ENCODE peak calls at places on chromosomes 11 and 22, in six cellular contexts. One of them, this sample, is unnamed.

GRCh38 chr11:34149786-34150185 is 44.4 kb downstream of the NAT10 start:
- DNase-seq in cardiac muscle cell: peak; percentile 29
- DNase-seq in posterior cingulate gyrus: no peak
- DNase-seq in DMS 273 treated with DMSO at 0.1 percent for 48 hours: no peak
- DNase-seq in HEK293T: peak; percentile 26
- DNase-seq in foreskin melanocyte: no peak
- DNase-seq in this sample: no peak

GRCh38 chr11:65435981-65436411 is 13.4 kb downstream of the NEAT1 start:
- DNase-seq in foreskin melanocyte: no peak
- DNase-seq in posterior cingulate gyrus: no peak
- DNase-seq in cardiac muscle cell: peak; percentile 35
- DNase-seq in DMS 273 treated with DMSO at 0.1 percent for 48 hours: no peak
- DNase-seq in HEK293T: no peak
- DNase-seq in this sample: no peak

GRCh38 chr11:78615724-78616123 is 41.1 kb upstream of the NARS2 start:
- DNase-seq in cardiac muscle cell: no peak
- DNase-seq in DMS 273 treated with DMSO at 0.1 percent for 48 hours: no peak
- DNase-seq in HEK293T: no peak
- DNase-seq in posterior cingulate gyrus: no peak
- DNase-seq in foreskin melanocyte: no peak
- DNase-seq in this sample: no peak

GRCh38 chr11:84398017-84398626 is 1112.0 kb upstream of the CCDC90B start:
- DNase-seq in HEK293T: peak; percentile 6
- DNase-seq in cardiac muscle cell: peak; percentile 51
- DNase-seq in foreskin melanocyte: no peak
- DNase-seq in DMS 273 treated with DMSO at 0.1 percent for 48 hours: no peak
- DNase-seq in posterior cingulate gyrus: no peak
- DNase-seq in this sample: no peak

GRCh38 chr11:72338741-72339140 is 94.8 kb upstream of the PHOX2A start:
- DNase-seq in DMS 273 treated with DMSO at 0.1 percent for 48 hours: no peak
- DNase-seq in HEK293T: no peak
- DNase-seq in foreskin melanocyte: no peak
- DNase-seq in posterior cingulate gyrus: no peak
- DNase-seq in cardiac muscle cell: no peak
- DNase-seq in this sample: no peak

GRCh38 chr22:48182896-48183805 is 1420.7 kb downstream of the TBC1D22A start:
- DNase-seq in HEK293T: no peak
- DNase-seq in DMS 273 treated with DMSO at 0.1 percent for 48 hours: no peak
- DNase-seq in foreskin melanocyte: no peak
- DNase-seq in posterior cingulate gyrus: no peak
- DNase-seq in cardiac muscle cell: no peak
- DNase-seq in this sample: no peak

GRCh38 chr11:1478011-1478410 is 8.6 kb downstream of the MOB2 start:
- DNase-seq in foreskin melanocyte: no peak
- DNase-seq in HEK293T: no peak
- DNase-seq in posterior cingulate gyrus: peak; percentile 19
- DNase-seq in DMS 273 treated with DMSO at 0.1 percent for 48 hours: no peak
- DNase-seq in cardiac muscle cell: no peak
- DNase-seq in this sample: no peak

GRCh38 chr22:50671641-50672040 is 982 bp upstream of the SHANK3 start:
- DNase-seq in cardiac muscle cell: no peak
- DNase-seq in DMS 273 treated with DMSO at 0.1 percent for 48 hours: no peak
- DNase-seq in HEK293T: peak; percentile 6
- DNase-seq in posterior cingulate gyrus: peak; percentile 62
- DNase-seq in foreskin melanocyte: no peak
- DNase-seq in this sample: peak; percentile 63

GRCh38 chr11:75577198-75577597 is 15.1 kb downstream of the SERPINH1 start:
- DNase-seq in posterior cingulate gyrus: no peak
- DNase-seq in HEK293T: peak; percentile 79
- DNase-seq in DMS 273 treated with DMSO at 0.1 percent for 48 hours: no peak
- DNase-seq in cardiac muscle cell: no peak
- DNase-seq in foreskin melanocyte: no peak
- DNase-seq in this sample: no peak

GRCh38 chr22:50035976-50036375 is 22.1 kb downstream of the TTLL8 start:
- DNase-seq in cardiac muscle cell: no peak
- DNase-seq in DMS 273 treated with DMSO at 0.1 percent for 48 hours: no peak
- DNase-seq in HEK293T: no peak
- DNase-seq in foreskin melanocyte: no peak
- DNase-seq in posterior cingulate gyrus: no peak
- DNase-seq in this sample: no peak

GRCh38 chr22:31268281-31268680 is 24.0 kb downstream of the PIK3IP1 start:
- DNase-seq in HEK293T: no peak
- DNase-seq in posterior cingulate gyrus: no peak
- DNase-seq in foreskin melanocyte: no peak
- DNase-seq in DMS 273 treated with DMSO at 0.1 percent for 48 hours: no peak
- DNase-seq in cardiac muscle cell: no peak
- DNase-seq in this sample: no peak

GRCh38 chr22:45246060-45246985 is 5.6 kb upstream of the KIAA0930 start:
- DNase-seq in cardiac muscle cell: peak; percentile 87
- DNase-seq in foreskin melanocyte: peak; percentile 46
- DNase-seq in HEK293T: no peak
- DNase-seq in posterior cingulate gyrus: no peak
- DNase-seq in DMS 273 treated with DMSO at 0.1 percent for 48 hours: no peak
- DNase-seq in this sample: no peak

GRCh38 chr11:108994887-108995286 is 330.0 kb downstream of the DDX10 start:
- DNase-seq in posterior cingulate gyrus: no peak
- DNase-seq in foreskin melanocyte: no peak
- DNase-seq in HEK293T: no peak
- DNase-seq in cardiac muscle cell: no peak
- DNase-seq in DMS 273 treated with DMSO at 0.1 percent for 48 hours: no peak
- DNase-seq in this sample: no peak

GRCh38 chr22:27667121-27667843 is 134.3 kb downstream of the MN1 start:
- DNase-seq in DMS 273 treated with DMSO at 0.1 percent for 48 hours: no peak
- DNase-seq in HEK293T: peak; percentile 39
- DNase-seq in foreskin melanocyte: no peak
- DNase-seq in cardiac muscle cell: peak; percentile 42
- DNase-seq in posterior cingulate gyrus: no peak
- DNase-seq in this sample: no peak

GRCh38 chr22:42889290-42889689 is 32.2 kb upstream of the ARFGAP3 start:
- DNase-seq in DMS 273 treated with DMSO at 0.1 percent for 48 hours: no peak
- DNase-seq in posterior cingulate gyrus: no peak
- DNase-seq in HEK293T: no peak
- DNase-seq in foreskin melanocyte: peak; percentile 74
- DNase-seq in cardiac muscle cell: no peak
- DNase-seq in this sample: no peak

GRCh38 chr22:45240137-45240809 is 421 bp downstream of the KIAA0930 start:
- DNase-seq in foreskin melanocyte: no peak
- DNase-seq in cardiac muscle cell: peak; percentile 41
- DNase-seq in HEK293T: peak; percentile 59
- DNase-seq in posterior cingulate gyrus: no peak
- DNase-seq in DMS 273 treated with DMSO at 0.1 percent for 48 hours: no peak
- DNase-seq in this sample: no peak

GRCh38 chr11:112097734-112098528 is 11.3 kb downstream of the SDHD start:
- DNase-seq in DMS 273 treated with DMSO at 0.1 percent for 48 hours: no peak
- DNase-seq in HEK293T: no peak
- DNase-seq in foreskin melanocyte: no peak
- DNase-seq in posterior cingulate gyrus: no peak
- DNase-seq in cardiac muscle cell: no peak
- DNase-seq in this sample: no peak

GRCh38 chr11:61666684-61667297 is 13.4 kb upstream of the DAGLA start:
- DNase-seq in foreskin melanocyte: no peak
- DNase-seq in HEK293T: no peak
- DNase-seq in cardiac muscle cell: no peak
- DNase-seq in posterior cingulate gyrus: no peak
- DNase-seq in DMS 273 treated with DMSO at 0.1 percent for 48 hours: no peak
- DNase-seq in this sample: no peak

GRCh38 chr11:130383363-130384168 is 44.8 kb downstream of the ADAMTS8 start:
- DNase-seq in HEK293T: no peak
- DNase-seq in DMS 273 treated with DMSO at 0.1 percent for 48 hours: no peak
- DNase-seq in foreskin melanocyte: no peak
- DNase-seq in posterior cingulate gyrus: no peak
- DNase-seq in cardiac muscle cell: peak; percentile 80
- DNase-seq in this sample: no peak

GRCh38 chr22:19721486-19722172 is 1.7 kb upstream of the GP1BB start:
- DNase-seq in DMS 273 treated with DMSO at 0.1 percent for 48 hours: no peak
- DNase-seq in posterior cingulate gyrus: no peak
- DNase-seq in HEK293T: no peak
- DNase-seq in cardiac muscle cell: no peak
- DNase-seq in foreskin melanocyte: no peak
- DNase-seq in this sample: no peak

GRCh38 chr11:22192289-22192641 is 620 bp upstream of the ANO5 start:
- DNase-seq in posterior cingulate gyrus: no peak
- DNase-seq in cardiac muscle cell: no peak
- DNase-seq in foreskin melanocyte: peak; percentile 18
- DNase-seq in DMS 273 treated with DMSO at 0.1 percent for 48 hours: peak; percentile 1
- DNase-seq in HEK293T: peak; percentile 44
- DNase-seq in this sample: no peak

GRCh38 chr11:63839508-63840355 is 822 bp downstream of the MARK2 start:
- DNase-seq in posterior cingulate gyrus: no peak
- DNase-seq in HEK293T: no peak
- DNase-seq in foreskin melanocyte: no peak
- DNase-seq in DMS 273 treated with DMSO at 0.1 percent for 48 hours: no peak
- DNase-seq in cardiac muscle cell: no peak
- DNase-seq in this sample: no peak

GRCh38 chr11:60378359-60378758 is at the start of gene MS4A7:
- DNase-seq in foreskin melanocyte: no peak
- DNase-seq in posterior cingulate gyrus: no peak
- DNase-seq in cardiac muscle cell: no peak
- DNase-seq in HEK293T: no peak
- DNase-seq in DMS 273 treated with DMSO at 0.1 percent for 48 hours: no peak
- DNase-seq in this sample: no peak

GRCh38 chr22:20439928-20440575 is 2.4 kb upstream of the SCARF2 start:
- DNase-seq in posterior cingulate gyrus: no peak
- DNase-seq in HEK293T: no peak
- DNase-seq in foreskin melanocyte: no peak
- DNase-seq in cardiac muscle cell: no peak
- DNase-seq in DMS 273 treated with DMSO at 0.1 percent for 48 hours: no peak
- DNase-seq in this sample: no peak

This sample was measured in dorsolateral prefrontal cortex.